ENCODE peak calls at places on chromosome 14, in eight cellular contexts. One of them, this sample, is unnamed.

GRCh38 chr14:20563966-20564365 is 3.1 kb upstream of the RNASE9 start:
- DNase-seq in substantia nigra: no peak
- DNase-seq in PC-3: no peak
- DNase-seq in Panc1: no peak
- DNase-seq in G401: no peak
- DNase-seq in stimulated activated CD8-positive, alpha-beta memory T cell treated with anti-CD3 and anti-CD28 coated beads, Interleukin-4, amount 100 ng/mL, for 4 hours: no peak
- DNase-seq in NCI-H2029 treated with DMSO at 0.1 percent for 48 hours: no peak
- DNase-seq in GM12865: no peak
- DNase-seq in this sample: no peak

GRCh38 chr14:50082308-50082742 is 34.0 kb downstream of the VCPKMT start:
- DNase-seq in substantia nigra: no peak
- DNase-seq in PC-3: no peak
- DNase-seq in Panc1: no peak
- DNase-seq in G401: no peak
- DNase-seq in stimulated activated CD8-positive, alpha-beta memory T cell treated with anti-CD3 and anti-CD28 coated beads, Interleukin-4, amount 100 ng/mL, for 4 hours: peak
- DNase-seq in NCI-H2029 treated with DMSO at 0.1 percent for 48 hours: no peak
- DNase-seq in GM12865: peak
- DNase-seq in this sample: no peak

GRCh38 chr14:100858838-100859220 is 32.9 kb downstream of the MEG3 start:
- DNase-seq in substantia nigra: no peak
- DNase-seq in PC-3: no peak
- DNase-seq in Panc1: no peak
- DNase-seq in G401: no peak
- DNase-seq in stimulated activated CD8-positive, alpha-beta memory T cell treated with anti-CD3 and anti-CD28 coated beads, Interleukin-4, amount 100 ng/mL, for 4 hours: no peak
- DNase-seq in NCI-H2029 treated with DMSO at 0.1 percent for 48 hours: no peak
- DNase-seq in GM12865: no peak
- DNase-seq in this sample: no peak

GRCh38 chr14:104341532-104342434 is 203.4 kb downstream of the KIF26A start:
- DNase-seq in substantia nigra: no peak
- DNase-seq in PC-3: peak
- DNase-seq in Panc1: no peak
- DNase-seq in G401: peak
- DNase-seq in stimulated activated CD8-positive, alpha-beta memory T cell treated with anti-CD3 and anti-CD28 coated beads, Interleukin-4, amount 100 ng/mL, for 4 hours: no peak
- DNase-seq in NCI-H2029 treated with DMSO at 0.1 percent for 48 hours: peak
- DNase-seq in GM12865: peak
- DNase-seq in this sample: peak

GRCh38 chr14:23285530-23286019 is 357 bp downstream of the HOMEZ start:
- DNase-seq in substantia nigra: no peak
- DNase-seq in PC-3: no peak
- DNase-seq in Panc1: no peak
- DNase-seq in G401: no peak
- DNase-seq in stimulated activated CD8-positive, alpha-beta memory T cell treated with anti-CD3 and anti-CD28 coated beads, Interleukin-4, amount 100 ng/mL, for 4 hours: no peak
- DNase-seq in NCI-H2029 treated with DMSO at 0.1 percent for 48 hours: no peak
- DNase-seq in GM12865: no peak
- DNase-seq in this sample: peak

GRCh38 chr14:32073537-32074189 is 3.4 kb upstream of the ARHGAP5 start:
- DNase-seq in substantia nigra: peak
- DNase-seq in PC-3: peak
- DNase-seq in Panc1: peak
- DNase-seq in G401: peak
- DNase-seq in stimulated activated CD8-positive, alpha-beta memory T cell treated with anti-CD3 and anti-CD28 coated beads, Interleukin-4, amount 100 ng/mL, for 4 hours: no peak
- DNase-seq in NCI-H2029 treated with DMSO at 0.1 percent for 48 hours: peak
- DNase-seq in GM12865: peak
- DNase-seq in this sample: peak

GRCh38 chr14:90344920-90345557 is 13.3 kb upstream of the NRDE2 start:
- DNase-seq in substantia nigra: no peak
- DNase-seq in PC-3: no peak
- DNase-seq in Panc1: no peak
- DNase-seq in G401: peak
- DNase-seq in stimulated activated CD8-positive, alpha-beta memory T cell treated with anti-CD3 and anti-CD28 coated beads, Interleukin-4, amount 100 ng/mL, for 4 hours: no peak
- DNase-seq in NCI-H2029 treated with DMSO at 0.1 percent for 48 hours: no peak
- DNase-seq in GM12865: no peak
- DNase-seq in this sample: no peak

GRCh38 chr14:103072595-103073366 is 11.2 kb upstream of the LBHD2 start:
- DNase-seq in substantia nigra: no peak
- DNase-seq in PC-3: no peak
- DNase-seq in Panc1: no peak
- DNase-seq in G401: no peak
- DNase-seq in stimulated activated CD8-positive, alpha-beta memory T cell treated with anti-CD3 and anti-CD28 coated beads, Interleukin-4, amount 100 ng/mL, for 4 hours: no peak
- DNase-seq in NCI-H2029 treated with DMSO at 0.1 percent for 48 hours: no peak
- DNase-seq in GM12865: no peak
- DNase-seq in this sample: no peak

GRCh38 chr14:31955941-31956579 is 121.0 kb upstream of the ARHGAP5 start:
- DNase-seq in substantia nigra: no peak
- DNase-seq in PC-3: no peak
- DNase-seq in Panc1: no peak
- DNase-seq in G401: no peak
- DNase-seq in stimulated activated CD8-positive, alpha-beta memory T cell treated with anti-CD3 and anti-CD28 coated beads, Interleukin-4, amount 100 ng/mL, for 4 hours: no peak
- DNase-seq in NCI-H2029 treated with DMSO at 0.1 percent for 48 hours: no peak
- DNase-seq in GM12865: no peak
- DNase-seq in this sample: no peak

GRCh38 chr14:93029417-93029816 is 86.3 kb downstream of the ITPK1 start:
- DNase-seq in substantia nigra: no peak
- DNase-seq in PC-3: no peak
- DNase-seq in Panc1: no peak
- DNase-seq in G401: no peak
- DNase-seq in stimulated activated CD8-positive, alpha-beta memory T cell treated with anti-CD3 and anti-CD28 coated beads, Interleukin-4, amount 100 ng/mL, for 4 hours: no peak
- DNase-seq in NCI-H2029 treated with DMSO at 0.1 percent for 48 hours: no peak
- DNase-seq in GM12865: no peak
- DNase-seq in this sample: no peak

GRCh38 chr14:88607829-88608228 is 45.0 kb downstream of the ZC3H14 start:
- DNase-seq in substantia nigra: no peak
- DNase-seq in PC-3: no peak
- DNase-seq in Panc1: no peak
- DNase-seq in G401: no peak
- DNase-seq in stimulated activated CD8-positive, alpha-beta memory T cell treated with anti-CD3 and anti-CD28 coated beads, Interleukin-4, amount 100 ng/mL, for 4 hours: no peak
- DNase-seq in NCI-H2029 treated with DMSO at 0.1 percent for 48 hours: no peak
- DNase-seq in GM12865: no peak
- DNase-seq in this sample: no peak

GRCh38 chr14:49970474-49971147 is 77.7 kb downstream of the ARF6 start:
- DNase-seq in substantia nigra: no peak
- DNase-seq in PC-3: no peak
- DNase-seq in Panc1: no peak
- DNase-seq in G401: no peak
- DNase-seq in stimulated activated CD8-positive, alpha-beta memory T cell treated with anti-CD3 and anti-CD28 coated beads, Interleukin-4, amount 100 ng/mL, for 4 hours: no peak
- DNase-seq in NCI-H2029 treated with DMSO at 0.1 percent for 48 hours: peak
- DNase-seq in GM12865: no peak
- DNase-seq in this sample: peak

GRCh38 chr14:100755649-100756048 is 29.0 kb downstream of the DLK1 start:
- DNase-seq in substantia nigra: no peak
- DNase-seq in PC-3: peak
- DNase-seq in Panc1: no peak
- DNase-seq in G401: no peak
- DNase-seq in stimulated activated CD8-positive, alpha-beta memory T cell treated with anti-CD3 and anti-CD28 coated beads, Interleukin-4, amount 100 ng/mL, for 4 hours: no peak
- DNase-seq in NCI-H2029 treated with DMSO at 0.1 percent for 48 hours: no peak
- DNase-seq in GM12865: no peak
- DNase-seq in this sample: peak

GRCh38 chr14:48936352-48936751 is 649.8 kb downstream of the RPS29 start:
- DNase-seq in substantia nigra: no peak
- DNase-seq in PC-3: peak
- DNase-seq in Panc1: no peak
- DNase-seq in G401: no peak
- DNase-seq in stimulated activated CD8-positive, alpha-beta memory T cell treated with anti-CD3 and anti-CD28 coated beads, Interleukin-4, amount 100 ng/mL, for 4 hours: no peak
- DNase-seq in NCI-H2029 treated with DMSO at 0.1 percent for 48 hours: no peak
- DNase-seq in GM12865: no peak
- DNase-seq in this sample: no peak

This sample was measured in OCI-M1.